ENCODE peak calls at places on chromosomes 1 and 21, in six cellular contexts. F is PC-3, L is fibroblast of lung, H is K562, C is left lung, Y is epithelial cell of esophagus. M is an unnamed sample.

GRCh38 chr1:112923956-112924349 is 32.0 kb downstream of the SLC16A1 start:
- DNase-seq in F (no peak), L (no peak), H (no peak), C (no peak), Y (no peak), M (no peak)

GRCh38 chr1:77506771-77507170 is 175.7 kb downstream of the ZZZ3 start:
- DNase-seq in F (no peak), L (no peak), H (no peak), C (no peak), Y (no peak), M (peak; percentile 36)

GRCh38 chr1:20551945-20552727 is at the start of gene FAM43B:
- DNase-seq in F (no peak), L (peak; percentile 58), H (peak; percentile 44), C (peak; percentile 72), Y (peak; percentile 17), M (no peak)

GRCh38 chr1:65527672-65528071 is 107.2 kb downstream of the LEPR start:
- DNase-seq in F (no peak), L (no peak), H (peak; percentile 70), C (no peak), Y (no peak), M (no peak)

GRCh38 chr1:116624040-116624439 is 43.5 kb downstream of the IGSF3 start:
- DNase-seq in F (no peak), L (no peak), H (no peak), C (no peak), Y (no peak), M (no peak)

GRCh38 chr1:68010094-68010493 is 40.3 kb downstream of the DIRAS3 start:
- DNase-seq in F (peak; percentile 53), L (peak; percentile 45), H (no peak), C (no peak), Y (peak; percentile 44), M (no peak)

GRCh38 chr1:31666290-31666963 is 21.8 kb upstream of the PEF1 start:
- DNase-seq in F (peak; percentile 66), L (peak; percentile 55), H (no peak), C (peak; percentile 69), Y (peak; percentile 90), M (no peak)

GRCh38 chr1:24484208-24484607 is 18.4 kb upstream of the RCAN3 start:
- DNase-seq in F (no peak), L (no peak), H (no peak), C (no peak), Y (no peak), M (no peak)

GRCh38 chr1:232562855-232563510 is 67.0 kb downstream of the SIPA1L2 start:
- DNase-seq in F (no peak), L (no peak), H (no peak), C (no peak), Y (no peak), M (no peak)

GRCh38 chr1:190320952-190321351 is 156.7 kb downstream of the BRINP3 start:
- DNase-seq in F (peak; percentile 75), L (peak; percentile 54), H (no peak), C (no peak), Y (peak; percentile 37), M (no peak)

GRCh38 chr1:29679828-29680558 is 443.7 kb downstream of the PTPRU start:
- DNase-seq in F (no peak), L (no peak), H (no peak), C (no peak), Y (no peak), M (no peak)

GRCh38 chr1:198848649-198849048 is 209.8 kb downstream of the PTPRC start:
- DNase-seq in F (peak; percentile 30), L (no peak), H (no peak), C (no peak), Y (no peak), M (no peak)

GRCh38 chr1:107840746-107841145 is 124.2 kb downstream of the VAV3 start:
- DNase-seq in F (no peak), L (no peak), H (no peak), C (no peak), Y (no peak), M (no peak)

GRCh38 chr1:43396059-43396458 is 6.4 kb downstream of the SZT2 start:
- DNase-seq in F (peak; percentile 71), L (no peak), H (no peak), C (no peak), Y (no peak), M (no peak)

GRCh38 chr21:25568230-25568629 is 39.1 kb downstream of the MRPL39 start:
- DNase-seq in F (no peak), L (peak; percentile 80), H (no peak), C (peak; percentile 56), Y (no peak), M (no peak)

GRCh38 chr1:57124768-57125446 is 159.1 kb upstream of the C8B start:
- DNase-seq in F (peak; percentile 6), L (peak; percentile 71), H (no peak), C (no peak), Y (peak; percentile 93), M (no peak)

GRCh38 chr1:232292818-232293217 is 337.1 kb downstream of the SIPA1L2 start:
- DNase-seq in F (no peak), L (no peak), H (no peak), C (no peak), Y (peak; percentile 72), M (no peak)

GRCh38 chr21:31136891-31137290 is 98.6 kb upstream of the KRTAP19-8 start:
- DNase-seq in F (no peak), L (peak; percentile 67), H (peak; percentile 14), C (no peak), Y (no peak), M (no peak)

GRCh38 chr1:226763741-226764264 is 24.7 kb upstream of the ITPKB start:
- DNase-seq in F (peak; percentile 97), L (peak; percentile 90), H (no peak), C (no peak), Y (peak; percentile 99), M (no peak)

GRCh38 chr21:40047993-40048730 is 180.9 kb downstream of the PCP4 start:
- DNase-seq in F (no peak), L (peak; percentile 30), H (no peak), C (no peak), Y (peak; percentile 38), M (no peak)

GRCh38 chr1:95154096-95154495 is 36.9 kb downstream of the TLCD4 start:
- DNase-seq in F (no peak), L (no peak), H (no peak), C (no peak), Y (no peak), M (no peak)

GRCh38 chr1:37875833-37876232 is 16.4 kb upstream of the MTF1 start:
- DNase-seq in F (peak; percentile 42), L (no peak), H (no peak), C (no peak), Y (peak; percentile 57), M (no peak)
- TF ChIP-seq CTCF in F (peak; percentile 52), L (no peak), H (peak; percentile 21), C (no peak), Y (peak; percentile 53), M (peak; percentile 36)

DNA sequence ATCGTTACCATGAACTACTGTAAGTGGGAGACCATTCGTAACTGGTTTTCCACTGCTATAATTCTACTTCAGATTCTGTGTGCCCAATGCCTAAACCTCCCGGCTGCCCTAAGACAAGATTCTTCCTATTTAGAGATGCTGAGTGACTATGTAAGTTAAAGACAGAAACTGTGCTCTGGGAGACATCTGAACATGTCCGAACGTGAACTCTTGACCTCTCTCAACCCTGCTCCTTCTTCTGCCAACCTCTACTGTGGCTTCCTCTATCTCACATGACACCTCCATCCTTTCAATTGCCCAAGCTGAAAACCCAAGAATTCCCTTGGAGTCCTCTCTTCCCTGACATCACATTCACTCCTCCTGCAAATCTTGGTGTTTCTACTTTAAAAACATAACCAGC is 182.9 kb downstream of the AKT3 start:
- DNase-seq in F (no peak), L (no peak), H (no peak), C (no peak), Y (no peak), M (no peak)
- H3K4me3 ChIP-seq in F (no peak overlapping the region), L (no peak overlapping the region), H (no peak overlapping the region), C (no peak overlapping the region), Y (no peak overlapping the region), M (no peak overlapping the region)

DNA sequence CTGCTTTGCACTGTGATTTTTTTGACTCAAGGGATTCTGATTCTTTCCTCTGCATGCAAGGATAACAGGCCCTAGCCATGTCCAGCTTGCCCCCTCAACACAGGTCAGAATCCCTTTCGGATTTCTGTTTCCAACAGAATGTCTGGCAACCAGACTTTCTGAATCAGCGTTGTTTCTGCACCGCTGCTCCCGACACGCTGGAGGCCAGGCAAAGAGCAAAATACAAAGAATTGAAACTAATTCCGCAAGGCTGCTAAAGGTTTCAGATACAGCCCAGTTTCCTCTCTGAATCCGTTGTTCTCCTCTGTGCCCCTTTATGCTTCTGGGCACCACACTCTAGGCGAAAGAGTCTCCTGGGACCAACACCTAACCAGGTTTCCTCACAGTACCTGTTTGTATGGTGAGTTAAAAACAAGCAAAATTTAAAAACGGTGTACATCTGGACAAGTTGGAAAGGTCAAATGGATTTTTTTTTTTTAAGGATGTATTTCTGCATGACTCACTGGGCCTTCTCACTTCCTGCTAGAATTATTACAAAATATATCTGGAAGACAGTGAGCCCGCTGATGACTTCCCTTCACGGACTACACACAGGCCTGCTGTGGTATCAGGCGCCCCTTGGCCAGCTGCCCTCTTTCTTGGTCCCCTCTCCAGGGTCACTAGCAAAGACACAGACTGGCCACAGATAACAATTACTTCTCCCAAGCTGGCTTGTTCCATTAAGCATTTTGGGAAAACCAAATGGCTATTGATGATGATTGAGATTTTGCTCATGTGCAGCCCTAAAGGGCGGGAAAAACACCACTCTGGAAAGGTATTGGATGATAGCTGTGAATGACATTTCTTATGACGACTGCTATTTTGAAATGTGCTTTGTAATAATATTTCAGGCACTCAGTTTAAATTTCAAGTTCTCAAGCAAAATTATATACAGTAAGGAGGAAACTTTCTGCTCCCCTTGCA is 118.3 kb downstream of the TGFB2 start:
- DNase-seq in F (peak; percentile 86), L (peak; percentile 84), H (no peak), C (peak; percentile 67), Y (peak; percentile 63), M (no peak)
- TF ChIP-seq CTCF in F (no peak), L (no peak), H (no peak), C (no peak), Y (no peak), M (no peak)

GRCh38 chr1:164770149-164770529 is 211.2 kb downstream of the PBX1 start:
- DNase-seq in F (no peak), L (no peak), H (peak; percentile 26), C (no peak), Y (no peak), M (no peak)

GRCh38 chr1:164772635-164773034 is 213.7 kb downstream of the PBX1 start:
- DNase-seq in F (peak; percentile 97), L (peak; percentile 99), H (peak; percentile 81), C (peak; percentile 81), Y (peak; percentile 98), M (peak; percentile 80)

GRCh38 chr1:164769504-164770148 is 210.6 kb downstream of the PBX1 start:
- DNase-seq in F (no peak), L (no peak), H (no peak), C (no peak), Y (no peak), M (no peak)

GRCh38 chr1:164771568-164772350 is 212.8 kb downstream of the PBX1 start:
- DNase-seq in F (peak; percentile 90), L (peak; percentile 88), H (peak; percentile 27), C (no peak), Y (peak; percentile 88), M (no peak)

DNA sequence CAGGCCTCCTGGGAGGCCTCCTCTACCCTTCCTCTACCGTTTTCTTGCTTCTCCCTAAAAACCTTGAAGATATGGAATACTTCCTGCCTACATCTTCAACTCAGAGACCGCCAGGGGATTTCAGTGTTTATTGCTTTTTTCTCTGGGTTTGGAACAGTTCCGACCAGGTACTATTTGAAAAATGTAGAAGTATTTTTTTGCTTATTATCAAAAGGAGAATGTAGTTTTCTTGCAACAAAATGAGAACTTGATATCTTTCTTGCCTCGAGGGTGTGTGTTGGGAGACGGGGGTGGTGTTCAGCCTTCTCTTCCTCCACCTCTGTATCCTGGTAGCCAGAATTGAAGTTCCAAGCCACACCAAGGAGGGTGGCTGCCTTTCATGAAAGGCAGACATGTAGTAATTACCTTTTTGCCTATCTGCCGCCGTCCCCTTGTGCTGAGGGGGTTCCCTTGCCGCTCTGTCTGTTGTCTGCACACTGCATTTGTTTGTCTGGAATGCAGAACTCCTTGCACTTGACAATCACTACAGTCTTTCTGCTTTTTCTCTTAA is 212.1 kb downstream of the PBX1 start:
- DNase-seq in F (no peak), L (peak; percentile 67), H (no peak), C (no peak), Y (no peak), M (no peak)
- H3K4me3 ChIP-seq in F (peak overlapping the region; percentile 11), L (no peak overlapping the region), H (no peak overlapping the region), C (no peak overlapping the region), Y (no peak overlapping the region), M (no peak overlapping the region)